ENCODE peak calls at places on chromosomes 5 and 9, in five cellular contexts. B is CD4-positive, CD25-positive, alpha-beta regulatory T cell; W is activated T-helper 1 cell treated with anti-CD3 and anti-CD28 coated beads, Interleukin-2, amount 50 U/mL, for 16 hours; E is brain microvascular endothelial cell; N is HEK293T. Z is an unnamed sample.

GRCh38 chr5:63564789-63565188 is 397.5 kb downstream of the HTR1A start:
- DNase-seq in E (no peak), W (no peak), N (no peak), B (no peak), Z (no peak)

GRCh38 chr9:113624721-113625120 is 161.2 kb downstream of the RGS3 start:
- DNase-seq in B (no peak), N (no peak), W (no peak), E (peak; percentile 40), Z (no peak)

GRCh38 chr9:95025213-95026170 is 292.0 kb downstream of the FANCC start:
- DNase-seq in N (peak; percentile 63), B (no peak), E (peak; percentile 93), W (no peak), Z (peak; percentile 57)

GRCh38 chr9:91546574-91546973 is 122.9 kb upstream of the NFIL3 start:
- DNase-seq in E (peak; percentile 76), W (no peak), B (no peak), N (no peak), Z (no peak)

GRCh38 chr5:32020271-32020670 is 153.8 kb downstream of the GOLPH3 start:
- DNase-seq in B (no peak), N (no peak), E (no peak), W (no peak), Z (no peak)

GRCh38 chr5:78953092-78953800 is 31.9 kb downstream of the ARSB start:
- DNase-seq in N (no peak), E (peak; percentile 23), W (no peak), B (no peak), Z (no peak)

GRCh38 chr5:113507601-113508000 is 5.9 kb upstream of the YTHDC2 start:
- DNase-seq in W (no peak), B (no peak), E (no peak), N (no peak), Z (no peak)

GRCh38 chr5:150293091-150293941 is 3.7 kb upstream of the CAMK2A start:
- DNase-seq in W (no peak), E (no peak), N (no peak), B (no peak), Z (no peak)

GRCh38 chr5:159452480-159453167 is 122.3 kb upstream of the IL12B start:
- DNase-seq in W (no peak), N (no peak), B (no peak), E (no peak), Z (no peak)

GRCh38 chr9:14323969-14324366 is 10.0 kb upstream of the NFIB start:
- DNase-seq in N (no peak), W (no peak), E (no peak), B (no peak), Z (no peak)

GRCh38 chr9:94199776-94200175 is 59.3 kb upstream of the ZNF169 start:
- DNase-seq in N (no peak), E (no peak), W (no peak), B (no peak), Z (peak; percentile 54)

GRCh38 chr5:74639538-74640449 is 734 bp downstream of the ENC1 start:
- DNase-seq in B (peak; percentile 21), N (peak; percentile 54), E (no peak), W (no peak), Z (no peak)

GRCh38 chr5:154010660-154011059 is 28.1 kb downstream of the FAM114A2 start:
- DNase-seq in E (no peak), N (no peak), W (no peak), B (no peak), Z (peak; percentile 4)

GRCh38 chr9:117103711-117104110 is 311.1 kb downstream of the ASTN2 start:
- DNase-seq in E (no peak), N (no peak), B (no peak), W (no peak), Z (no peak)

GRCh38 chr5:103744159-103744558 is 181.6 kb upstream of the NUDT12 start:
- DNase-seq in N (no peak), B (no peak), W (no peak), E (peak; percentile 88), Z (no peak)

GRCh38 chr5:141933151-141933550 is 9.5 kb downstream of the DELE1 start:
- DNase-seq in W (no peak), E (no peak), B (no peak), N (no peak), Z (no peak)